ENCODE peak calls at places on chromosomes 7 and 10, in five cellular contexts. S is MCF 10A, D is OCI-LY7, M is AG09319, G is psoas muscle. P is an unnamed sample.

GRCh38 chr10:110471566-110472139 is 26.1 kb upstream of the DUSP5 start:
- DNase-seq in M (no peak), D (no peak), S (no peak), G (no peak), P (no peak)

GRCh38 chr10:74035324-74035723 is 37.4 kb downstream of the VCL start:
- DNase-seq in S (no peak), D (peak; percentile 38), G (no peak), M (no peak), P (no peak)

GRCh38 chr10:63213489-63213888 is 80.4 kb downstream of the NRBF2 start:
- DNase-seq in M (no peak), S (no peak), D (no peak), G (no peak), P (no peak)

GRCh38 chr7:111571720-111572119 is 9.4 kb upstream of the IMMP2L start:
- DNase-seq in G (no peak), D (no peak), M (no peak), S (no peak), P (no peak)

GRCh38 chr10:122419890-122420623 is 34.4 kb upstream of the ARMS2 start:
- DNase-seq in D (no peak), M (peak; percentile 20), G (no peak), S (peak; percentile 81), P (no peak)

GRCh38 chr10:112587709-112588108 is 140.7 kb downstream of the VTI1A start:
- DNase-seq in D (no peak), M (no peak), S (no peak), G (no peak), P (no peak)

GRCh38 chr7:24318326-24318725 is 34.3 kb downstream of the NPY start:
- DNase-seq in S (peak; percentile 34), M (no peak), D (peak; percentile 75), G (no peak), P (no peak)

GRCh38 chr7:26583094-26583493 is 281.3 kb downstream of the SKAP2 start:
- DNase-seq in D (no peak), S (no peak), M (no peak), G (no peak), P (no peak)

GRCh38 chr7:114422478-114423217 is 8.0 kb downstream of the FOXP2 start:
- DNase-seq in S (peak; percentile 11), G (no peak), M (no peak), D (no peak), P (no peak)

GRCh38 chr10:127853868-127854768 is 38.6 kb downstream of the CLRN3 start:
- DNase-seq in S (peak; percentile 67), M (peak; percentile 15), G (peak; percentile 49), D (peak; percentile 88), P (no peak)

GRCh38 chr10:13816195-13816926 is 229.6 kb downstream of the PRPF18 start:
- DNase-seq in M (peak; percentile 96), D (no peak), S (no peak), G (peak; percentile 40), P (no peak)

GRCh38 chr10:122290334-122290733 is 19.2 kb downstream of the BTBD16 start:
- DNase-seq in G (no peak), M (no peak), S (peak; percentile 47), D (no peak), P (no peak)

GRCh38 chr10:80924063-80924952 is 386.6 kb downstream of the SH2D4B start:
- DNase-seq in G (no peak), M (peak; percentile 1), D (peak; percentile 42), S (peak; percentile 64), P (no peak)

GRCh38 chr7:33904680-33905388 is 505 bp upstream of the BMPER start:
- DNase-seq in S (no peak), G (peak; percentile 38), D (no peak), M (no peak), P (no peak)

GRCh38 chr10:124592101-124592500 is 130.5 kb downstream of the LHPP start:
- DNase-seq in M (no peak), D (no peak), S (no peak), G (peak; percentile 4), P (no peak)

GRCh38 chr10:119341236-119342016 is 134.1 kb downstream of the GRK5 start:
- DNase-seq in M (no peak), S (peak; percentile 35), D (no peak), G (no peak), P (no peak)

GRCh38 chr7:1529383-1530116 is 952 bp upstream of the MAFK start:
- DNase-seq in M (no peak), S (no peak), G (peak; percentile 28), D (peak; percentile 26), P (no peak)

GRCh38 chr7:117869374-117869773 is 3.9 kb downstream of the CTTNBP2 start:
- DNase-seq in D (no peak), M (no peak), G (no peak), S (no peak), P (no peak)

GRCh38 chr7:84663224-84663623 is 468.6 kb upstream of the SEMA3A start:
- DNase-seq in D (no peak), S (no peak), M (no peak), G (no peak), P (no peak)

GRCh38 chr10:18793951-18794350 is 134.7 kb downstream of the ARL5B start:
- DNase-seq in S (peak; percentile 49), D (no peak), G (no peak), M (no peak), P (no peak)

GRCh38 chr7:50667789-50668226 is 102.6 kb upstream of the DDC start:
- DNase-seq in S (no peak), M (no peak), D (no peak), G (peak; percentile 50), P (no peak)

GRCh38 chr7:106047818-106048490 is 64.2 kb downstream of the SYPL1 start:
- DNase-seq in D (no peak), S (no peak), G (no peak), M (no peak), P (no peak)

GRCh38 chr7:106050743-106051110 is 61.4 kb downstream of the SYPL1 start:
- DNase-seq in D (no peak), M (no peak), G (no peak), S (peak; percentile 56), P (no peak)

GRCh38 chr7:106049139-106049725 is 62.9 kb downstream of the SYPL1 start:
- DNase-seq in M (no peak), G (no peak), S (no peak), D (peak; percentile 62), P (no peak)

GRCh38 chr7:106048621-106049020 is 63.5 kb downstream of the SYPL1 start:
- DNase-seq in G (no peak), S (no peak), M (no peak), D (no peak), P (no peak)

DNA sequence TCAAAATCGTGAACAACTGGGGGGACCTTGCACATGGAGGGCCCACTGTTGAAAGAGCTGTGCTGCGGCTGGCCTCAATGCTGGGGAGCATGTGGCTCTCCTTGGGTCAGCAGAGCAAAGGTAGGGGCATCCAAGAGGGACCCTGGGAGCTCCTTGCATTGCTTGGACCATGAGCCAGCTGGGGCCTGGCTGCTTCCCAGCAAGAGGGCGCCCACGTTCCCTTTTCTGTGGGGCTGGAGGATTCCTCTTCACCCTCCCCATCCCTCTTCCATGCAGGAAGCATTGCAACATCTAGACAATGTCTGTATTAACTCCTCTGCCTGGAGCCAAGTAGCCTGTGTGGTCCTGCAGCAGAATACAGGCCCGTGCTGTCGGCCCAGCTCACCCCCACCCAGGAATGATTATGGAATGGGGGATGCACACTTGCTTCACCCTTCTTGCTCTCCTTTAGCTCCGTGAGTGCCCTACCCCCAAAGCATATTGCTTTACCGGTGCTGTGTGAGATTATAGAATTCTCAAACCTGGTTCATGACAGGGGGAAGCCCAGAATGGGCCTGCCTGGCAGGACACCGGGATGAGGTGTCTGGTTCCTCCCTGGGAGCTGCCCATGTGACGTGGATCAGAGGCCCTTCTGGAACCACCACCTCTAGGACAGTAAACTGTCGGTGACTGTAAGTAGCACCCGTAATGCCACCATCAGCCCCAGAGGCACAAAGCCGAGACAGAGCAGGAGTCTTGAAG is 61.9 kb downstream of the SYPL1 start:
- DNase-seq in S (peak; percentile 85), G (no peak), D (no peak), M (no peak), P (no peak)
- TF ChIP-seq CTCF in S (no peak), G (no peak), D (peak; percentile 56), M (peak; percentile 28), P (peak; percentile 21)

GRCh38 chr7:105521027-105521730 is 892 bp downstream of the PUS7 start:
- DNase-seq in S (peak; percentile 60), G (peak; percentile 68), D (peak; percentile 51), M (no peak), P (no peak)

GRCh38 chr7:105524840-105525239 is 2.8 kb upstream of the PUS7 start:
- DNase-seq in G (no peak), M (no peak), D (peak; percentile 7), S (no peak), P (no peak)

GRCh38 chr7:105519353-105519752 is 2.7 kb downstream of the PUS7 start:
- DNase-seq in G (no peak), M (no peak), D (no peak), S (no peak), P (no peak)

GRCh38 chr7:105521731-105522458 is at the start of gene PUS7:
- DNase-seq in D (peak; percentile 92), G (peak; percentile 92), S (peak; percentile 87), M (peak; percentile 69), P (peak; percentile 93)
- TF ChIP-seq CTCF in D (no peak), G (no peak), S (no peak), M (no peak), P (no peak)

GRCh38 chr10:664893-665292 is 24.6 kb downstream of the DIP2C start:
- DNase-seq in M (no peak), G (no peak), S (no peak), D (no peak), P (no peak)

GRCh38 chr10:664248-664647 is 25.2 kb downstream of the DIP2C start:
- DNase-seq in M (no peak), G (no peak), S (no peak), D (no peak), P (no peak)

GRCh38 chr10:666237-667012 is 23.0 kb downstream of the DIP2C start:
- DNase-seq in S (no peak), D (no peak), G (no peak), M (no peak), P (peak; percentile 81)

GRCh38 chr10:667096-667495 is 22.4 kb downstream of the DIP2C start:
- DNase-seq in M (no peak), G (no peak), D (no peak), S (no peak), P (peak; percentile 67)

DNA sequence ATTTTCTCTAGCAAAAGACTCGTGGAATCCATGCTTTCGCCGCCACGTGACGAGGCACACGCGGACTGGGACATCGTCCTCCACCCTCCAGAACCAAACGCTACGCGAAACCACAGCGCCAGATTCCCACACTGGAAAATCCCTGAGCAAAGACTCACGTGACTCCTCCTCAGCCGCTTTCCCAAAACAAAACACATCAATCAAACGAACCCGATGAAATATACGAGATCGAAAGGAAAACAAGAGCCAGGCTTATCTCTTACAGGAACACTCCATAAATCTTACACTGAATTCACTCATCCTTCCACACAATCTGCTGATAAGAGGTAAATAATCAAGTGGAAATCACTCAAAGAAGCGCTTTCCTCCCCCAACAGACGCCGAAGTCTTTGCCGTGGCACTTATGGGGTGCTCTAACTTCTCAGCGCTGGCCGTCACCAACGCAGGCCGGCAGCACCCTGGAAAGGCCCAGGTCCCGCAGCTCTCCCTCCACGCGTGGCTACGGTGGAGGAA is 23.8 kb downstream of the DIP2C start:
- DNase-seq in D (no peak), M (no peak), S (no peak), G (peak; percentile 58), P (peak; percentile 44)
- TF ChIP-seq CTCF in D (no peak), M (no peak), S (no peak), G (no peak), P (no peak)

GRCh38 chr7:159246702-159247480 is 102.2 kb upstream of the VIPR2 start:
- DNase-seq in G (no peak), M (no peak), S (no peak), D (no peak), P (no peak)

GRCh38 chr7:159253657-159254056 is 109.0 kb upstream of the VIPR2 start:
- DNase-seq in D (no peak), G (no peak), M (no peak), S (no peak), P (no peak)

GRCh38 chr7:159247910-159248309 is 103.2 kb upstream of the VIPR2 start:
- DNase-seq in D (no peak), G (no peak), S (no peak), M (no peak), P (no peak)
- TF ChIP-seq CTCF in D (no peak), G (no peak), S (no peak), M (no peak), P (no peak)